ENCODE peak calls at places on chromosomes 12 and 14, in eight cellular contexts. V is Peyer's patch, F is ovary, W is A549, I is right atrium auricular region, U is lower lobe of right lung, R is suprapubic skin, J is left ventricle myocardium inferior. O is an unnamed sample. For H3K9me3, the result is how much of the 10 kb centered on the place peaks cover.

GRCh38 chr14:94036328-94037167 is 10.4 kb downstream of the OTUB2 start:
- DNase-seq in V (peak), F (peak), W (peak), I (peak), U (peak), R (no peak), J (peak), O (peak)

GRCh38 chr12:124517260-124518050 is 50.0 kb downstream of the NCOR2 start:
- DNase-seq in V (peak), F (peak), W (peak), I (no peak), U (peak), R (peak), J (peak), O (peak)

GRCh38 chr12:14774074-14774943 is 29.0 kb downstream of the WBP11 start:
- DNase-seq in V (peak), F (peak), W (peak), I (peak), U (peak), R (peak), J (peak), O (peak)

GRCh38 chr12:131611416-131612091 is 99.3 kb upstream of the SFSWAP start:
- DNase-seq in V (no peak), F (no peak), W (no peak), I (no peak), U (no peak), R (no peak), J (no peak), O (no peak)

GRCh38 chr14:90383731-90384542 is 12.9 kb upstream of the CALM1 start:
- DNase-seq in V (peak), F (peak), W (no peak), I (peak), U (peak), R (peak), J (peak), O (peak)

GRCh38 chr14:76687611-76688372 is 73.5 kb upstream of the VASH1 start:
- DNase-seq in V (no peak), F (no peak), W (no peak), I (no peak), U (no peak), R (no peak), J (no peak), O (no peak)

GRCh38 chr12:10457760-10458159 is 4.6 kb upstream of the KLRC1 start:
- DNase-seq in V (no peak), F (no peak), W (no peak), I (no peak), U (no peak), R (no peak), J (no peak), O (no peak)

GRCh38 chr12:129304532-129304931 is 451.3 kb downstream of the GLT1D1 start:
- DNase-seq in V (no peak), F (no peak), W (no peak), I (no peak), U (peak), R (no peak), J (no peak), O (no peak)

GRCh38 chr14:65290830-65291229 is 121.7 kb upstream of the FUT8 start:
- DNase-seq in V (no peak), F (no peak), W (no peak), I (no peak), U (no peak), R (no peak), J (no peak), O (no peak)

GRCh38 chr14:32382704-32383103 is 53.6 kb downstream of the AKAP6 start:
- DNase-seq in V (no peak), F (no peak), W (no peak), I (no peak), U (no peak), R (no peak), J (no peak), O (no peak)

GRCh38 chr12:48164456-48164855 is 7.1 kb upstream of the ASB8 start:
- DNase-seq in V (no peak), F (no peak), W (no peak), I (no peak), U (no peak), R (no peak), J (no peak), O (no peak)

GRCh38 chr12:28884861-28885260 is 264.2 kb upstream of the FAR2 start:
- DNase-seq in V (no peak), F (no peak), W (no peak), I (no peak), U (no peak), R (no peak), J (no peak), O (no peak)

GRCh38 chr12:24711609-24712008 is 237.3 kb downstream of the BCAT1 start:
- DNase-seq in V (no peak), F (no peak), W (no peak), I (no peak), U (no peak), R (no peak), J (no peak), O (no peak)

GRCh38 chr12:127125607-127126259 is 1141.2 kb upstream of the TMEM132C start:
- DNase-seq in V (no peak), F (no peak), W (peak), I (no peak), U (no peak), R (no peak), J (no peak), O (no peak)

GRCh38 chr12:32395031-32395430 is 4.3 kb upstream of the FGD4 start:
- DNase-seq in V (no peak), F (no peak), W (no peak), I (no peak), U (no peak), R (no peak), J (no peak), O (no peak)

GRCh38 chr12:67572492-67572891 is 76.1 kb upstream of the DYRK2 start:
- DNase-seq in V (no peak), F (no peak), W (no peak), I (no peak), U (no peak), R (no peak), J (no peak), O (no peak)

GRCh38 chr12:754871-755562 is 2.6 kb downstream of the WNK1 start:
- DNase-seq in V (no peak), F (no peak), W (peak), I (no peak), U (no peak), R (no peak), J (no peak), O (no peak)

GRCh38 chr12:126905752-126906151 is 1361.2 kb upstream of the TMEM132C start:
- DNase-seq in V (no peak), F (no peak), W (no peak), I (no peak), U (no peak), R (no peak), J (no peak), O (no peak)

GRCh38 chr12:24380122-24380521 is 430.7 kb upstream of the SOX5 start:
- DNase-seq in V (no peak), F (no peak), W (no peak), I (no peak), U (no peak), R (no peak), J (no peak), O (no peak)

GRCh38 chr14:96042218-96042930 is 3.2 kb downstream of the C14orf132 start:
- DNase-seq in V (no peak), F (no peak), W (no peak), I (no peak), U (no peak), R (no peak), J (no peak), O (no peak)

GRCh38 chr14:77790566-77791224 is 9.2 kb upstream of the ADCK1 start:
- DNase-seq in V (no peak), F (no peak), W (no peak), I (no peak), U (no peak), R (no peak), J (no peak), O (no peak)

GRCh38 chr12:68918960-68919359 is 14.0 kb downstream of the CPM start:
- DNase-seq in V (no peak), F (no peak), W (no peak), I (no peak), U (no peak), R (no peak), J (no peak), O (no peak)

GRCh38 chr12:464484-465267 is 4.9 kb downstream of the B4GALNT3 start:
- DNase-seq in V (no peak), F (no peak), W (no peak), I (no peak), U (no peak), R (no peak), J (no peak), O (no peak)

GRCh38 chr12:11822071-11822818 is 172.8 kb downstream of the ETV6 start:
- DNase-seq in V (no peak), F (no peak), W (no peak), I (no peak), U (no peak), R (no peak), J (no peak), O (no peak)

GRCh38 chr14:32230695-32231280 is 27.7 kb upstream of the RNU6-8 start:
- DNase-seq in V (no peak), F (no peak), W (peak), I (no peak), U (no peak), R (no peak), J (no peak), O (no peak)

GRCh38 chr12:42552822-42553221 is 36.7 kb downstream of the PRICKLE1 start:
- DNase-seq in V (no peak), F (no peak), W (no peak), I (no peak), U (no peak), R (no peak), J (no peak), O (no peak)

GRCh38 chr12:71746983-71747611 is 7.6 kb upstream of the RAB21 start:
- DNase-seq in V (no peak), F (no peak), W (peak), I (no peak), U (no peak), R (no peak), J (no peak), O (peak)

GRCh38 chr14:32934891-32935633 is 3.6 kb upstream of the NPAS3 start:
- DNase-seq in V (no peak), F (peak), W (no peak), I (no peak), U (no peak), R (no peak), J (no peak), O (peak)

GRCh38 chr12:133215724-133216123 is 20.0 kb downstream of the ANHX start:
- DNase-seq in V (no peak), F (no peak), W (no peak), I (peak), U (no peak), R (no peak), J (no peak), O (no peak)
- H3K9me3 ChIP-seq in V (under half), F (under half), W (half or more), I (half or more), U (half or more), R (half or more), J (half or more), O (under half)

GRCh38 chr12:39380090-39380489 is 62.8 kb downstream of the KIF21A start:
- DNase-seq in V (no peak), F (no peak), W (no peak), I (no peak), U (no peak), R (no peak), J (no peak), O (no peak)

GRCh38 chr12:39378346-39378745 is 64.6 kb downstream of the KIF21A start:
- DNase-seq in V (no peak), F (no peak), W (no peak), I (no peak), U (no peak), R (no peak), J (no peak), O (no peak)

GRCh38 chr12:39386335-39386734 is 56.6 kb downstream of the KIF21A start:
- DNase-seq in V (no peak), F (no peak), W (no peak), I (no peak), U (no peak), R (no peak), J (no peak), O (no peak)

GRCh38 chr12:39383064-39383552 is 59.8 kb downstream of the KIF21A start:
- DNase-seq in V (no peak), F (no peak), W (no peak), I (no peak), U (no peak), R (no peak), J (no peak), O (no peak)
- TF ChIP-seq CTCF in V (no peak), F (no peak), W (no peak), I (no peak), U (no peak), R (no peak), J (no peak), O (no peak)

DNA sequence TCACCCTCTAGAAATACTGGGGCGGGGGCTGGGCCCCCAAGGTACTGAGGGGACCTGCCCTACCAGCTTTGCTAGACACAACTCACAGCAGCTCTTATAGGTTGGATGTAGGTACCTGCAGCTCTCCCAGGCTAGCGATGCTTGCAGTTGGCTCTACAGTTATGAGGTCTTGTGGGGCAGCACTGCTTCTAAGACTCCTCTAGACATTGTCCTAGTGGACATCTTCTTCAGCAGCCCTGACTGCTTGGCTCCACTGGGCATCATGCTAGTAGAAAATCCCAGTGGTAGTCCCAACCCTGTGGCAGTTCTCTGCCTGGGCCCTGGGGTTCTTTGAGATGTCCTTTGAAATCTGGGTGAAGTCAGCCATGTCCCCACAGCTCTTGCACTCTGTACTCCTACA is 419.3 kb upstream of the SEL1L start:
- DNase-seq in V (no peak), F (no peak), W (no peak), I (no peak), U (no peak), R (no peak), J (no peak), O (no peak)
- H3K9me3 ChIP-seq in V (under half), F (under half), W (under half), I (under half), U (under half), R (under half), J (under half), O (under half)

GRCh38 chr12:106174876-106175275 is 36.1 kb upstream of the NUAK1 start:
- DNase-seq in V (no peak), F (no peak), W (no peak), I (no peak), U (no peak), R (no peak), J (no peak), O (no peak)

GRCh38 chr12:106170285-106170684 is 31.5 kb upstream of the NUAK1 start:
- DNase-seq in V (no peak), F (no peak), W (no peak), I (no peak), U (no peak), R (no peak), J (no peak), O (no peak)

GRCh38 chr12:106173442-106173841 is 34.7 kb upstream of the NUAK1 start:
- DNase-seq in V (no peak), F (no peak), W (no peak), I (no peak), U (no peak), R (no peak), J (no peak), O (no peak)

GRCh38 chr12:106171117-106171750 is 32.5 kb upstream of the NUAK1 start:
- DNase-seq in V (no peak), F (no peak), W (no peak), I (no peak), U (no peak), R (no peak), J (no peak), O (no peak)
- TF ChIP-seq CTCF in V (no peak), F (no peak), W (no peak), I (no peak), U (no peak), R (no peak), J (no peak), O (no peak)